ENCODE peak calls at places on chromosomes 12 and 14, in four cellular contexts. R is GM12891, P is SW480, V is HCT116. T is an unnamed sample.

GRCh38 chr12:48078901-48079300 is 27.0 kb downstream of the SENP1 start:
- DNase-seq in P (no peak), V (no peak), R (no peak), T (no peak)

GRCh38 chr14:49972840-49973239 is 80.0 kb downstream of the ARF6 start:
- DNase-seq in P (peak; percentile 84), V (peak; percentile 71), R (no peak), T (peak; percentile 84)

GRCh38 chr14:21106506-21107359 is 5.9 kb downstream of the TMEM253 start:
- DNase-seq in P (peak; percentile 73), R (no peak), V (peak; percentile 79), T (peak; percentile 79)

GRCh38 chr14:71702799-71703198 is 229.4 kb upstream of the RGS6 start:
- DNase-seq in V (no peak), R (no peak), P (no peak), T (no peak)

GRCh38 chr14:31122098-31122611 is 85.4 kb downstream of the HECTD1 start:
- DNase-seq in P (no peak), R (no peak), V (no peak), T (no peak)

GRCh38 chr12:1884651-1885050 is 33.8 kb downstream of the CACNA2D4 start:
- DNase-seq in P (no peak), V (no peak), R (no peak), T (no peak)

GRCh38 chr12:13211859-13212664 is 15.5 kb downstream of the EMP1 start:
- DNase-seq in V (peak; percentile 53), R (no peak), P (peak; percentile 83), T (peak; percentile 76)

GRCh38 chr14:54782803-54783659 is 119.6 kb downstream of the GCH1 start:
- DNase-seq in P (no peak), R (peak; percentile 64), V (no peak), T (no peak)

GRCh38 chr12:80196419-80196818 is 97.1 kb downstream of the OTOGL start:
- DNase-seq in R (no peak), V (no peak), P (no peak), T (no peak)

GRCh38 chr14:68089146-68089715 is 269.7 kb downstream of the RAD51B start:
- DNase-seq in P (peak; percentile 26), R (no peak), V (peak; percentile 86), T (no peak)

GRCh38 chr12:27018071-27018470 is 3.9 kb upstream of the TM7SF3 start:
- DNase-seq in R (no peak), V (no peak), P (no peak), T (no peak)

GRCh38 chr12:8038659-8039114 is 6.2 kb downstream of the FOXJ2 start:
- DNase-seq in P (peak; percentile 66), V (no peak), R (no peak), T (no peak)

GRCh38 chr14:64983439-64984310 is 3.0 kb upstream of the FNTB start:
- DNase-seq in P (peak; percentile 65), V (peak; percentile 16), R (no peak), T (peak; percentile 47)

T was measured in LoVo.